ENCODE peak calls at places on chromosomes 4 and X, in five cellular contexts. One of them, this sample, is unnamed.

GRCh38 chrX:120697053-120697452 is 67.2 kb upstream of the C1GALT1C1 start:
- DNase-seq in K562: no peak
- DNase-seq in A549: no peak
- DNase-seq in tibial nerve: no peak
- DNase-seq in sigmoid colon: no peak
- DNase-seq in this sample: no peak

GRCh38 chr4:83831588-83831987 is 295.7 kb downstream of the GPAT3 start:
- DNase-seq in K562: no peak
- DNase-seq in A549: no peak
- DNase-seq in tibial nerve: no peak
- DNase-seq in sigmoid colon: no peak
- DNase-seq in this sample: no peak

GRCh38 chr4:25667931-25668557 is 12.4 kb downstream of the SLC34A2 start:
- DNase-seq in K562: no peak
- DNase-seq in A549: no peak
- DNase-seq in tibial nerve: no peak
- DNase-seq in sigmoid colon: no peak
- DNase-seq in this sample: no peak

GRCh38 chr4:4457803-4458550 is 71.1 kb downstream of the NSG1 start:
- DNase-seq in K562: no peak
- DNase-seq in A549: no peak
- DNase-seq in tibial nerve: no peak
- DNase-seq in sigmoid colon: no peak
- DNase-seq in this sample: no peak

GRCh38 chrX:50812995-50813842 is 775 bp downstream of the SHROOM4 start:
- DNase-seq in K562: no peak
- DNase-seq in A549: peak
- DNase-seq in tibial nerve: no peak
- DNase-seq in sigmoid colon: peak
- DNase-seq in this sample: no peak

GRCh38 chrX:88526385-88526784 is 220.6 kb upstream of the CPXCR1 start:
- DNase-seq in K562: no peak
- DNase-seq in A549: no peak
- DNase-seq in tibial nerve: no peak
- DNase-seq in sigmoid colon: no peak
- DNase-seq in this sample: no peak

GRCh38 chr4:11189756-11190155 is 238.9 kb downstream of the HS3ST1 start:
- DNase-seq in K562: no peak
- DNase-seq in A549: no peak
- DNase-seq in tibial nerve: no peak
- DNase-seq in sigmoid colon: no peak
- DNase-seq in this sample: no peak

GRCh38 chr4:94678896-94679295 is 78.9 kb upstream of the BMPR1B start:
- DNase-seq in K562: no peak
- DNase-seq in A549: no peak
- DNase-seq in tibial nerve: no peak
- DNase-seq in sigmoid colon: no peak
- DNase-seq in this sample: no peak

GRCh38 chr4:164648151-164648848 is 105.6 kb upstream of the SMIM31 start:
- DNase-seq in K562: no peak
- DNase-seq in A549: no peak
- DNase-seq in tibial nerve: no peak
- DNase-seq in sigmoid colon: no peak
- DNase-seq in this sample: no peak

GRCh38 chr4:118842055-118842454 is 6.1 kb upstream of the SEC24D start:
- DNase-seq in K562: no peak
- DNase-seq in A549: no peak
- DNase-seq in tibial nerve: no peak
- DNase-seq in sigmoid colon: no peak
- DNase-seq in this sample: no peak

GRCh38 chr4:39235701-39236100 is 53.4 kb downstream of the WDR19 start:
- DNase-seq in K562: no peak
- DNase-seq in A549: no peak
- DNase-seq in tibial nerve: no peak
- DNase-seq in sigmoid colon: no peak
- DNase-seq in this sample: no peak

GRCh38 chr4:74059161-74059829 is 20.8 kb upstream of the CXCL3 start:
- DNase-seq in K562: no peak
- DNase-seq in A549: no peak
- DNase-seq in tibial nerve: no peak
- DNase-seq in sigmoid colon: no peak
- DNase-seq in this sample: no peak

GRCh38 chr4:167218022-167218608 is 16.2 kb downstream of the SPOCK3 start:
- DNase-seq in K562: no peak
- DNase-seq in A549: peak
- DNase-seq in tibial nerve: no peak
- DNase-seq in sigmoid colon: no peak
- DNase-seq in this sample: no peak

GRCh38 chr4:38290360-38290759 is 330.2 kb downstream of the PTTG2 start:
- DNase-seq in K562: no peak
- DNase-seq in A549: no peak
- DNase-seq in tibial nerve: no peak
- DNase-seq in sigmoid colon: no peak
- DNase-seq in this sample: no peak

GRCh38 chrX:84339507-84340364 is 151.7 kb upstream of the RPS6KA6 start:
- DNase-seq in K562: peak
- DNase-seq in A549: peak
- DNase-seq in tibial nerve: no peak
- DNase-seq in sigmoid colon: no peak
- DNase-seq in this sample: peak

GRCh38 chr4:86818845-86819244 is 30.3 kb downstream of the SLC10A6 start:
- DNase-seq in K562: no peak
- DNase-seq in A549: peak
- DNase-seq in tibial nerve: no peak
- DNase-seq in sigmoid colon: no peak
- DNase-seq in this sample: no peak

GRCh38 chrX:155841232-155841631 is 39.9 kb upstream of the VAMP7 start:
- DNase-seq in K562: no peak
- DNase-seq in A549: no peak
- DNase-seq in tibial nerve: no peak
- DNase-seq in sigmoid colon: no peak
- DNase-seq in this sample: no peak

GRCh38 chr4:107153228-107153627 is 117.1 kb upstream of the DKK2 start:
- DNase-seq in K562: no peak
- DNase-seq in A549: peak
- DNase-seq in tibial nerve: no peak
- DNase-seq in sigmoid colon: no peak
- DNase-seq in this sample: peak

GRCh38 chr4:102684605-102685052 is 76.1 kb downstream of the MANBA start:
- DNase-seq in K562: no peak
- DNase-seq in A549: peak
- DNase-seq in tibial nerve: no peak
- DNase-seq in sigmoid colon: no peak
- DNase-seq in this sample: peak

GRCh38 chr4:12897954-12898353 is 586.2 kb downstream of the RAB28 start:
- DNase-seq in K562: no peak
- DNase-seq in A549: no peak
- DNase-seq in tibial nerve: no peak
- DNase-seq in sigmoid colon: no peak
- DNase-seq in this sample: no peak

DNA sequence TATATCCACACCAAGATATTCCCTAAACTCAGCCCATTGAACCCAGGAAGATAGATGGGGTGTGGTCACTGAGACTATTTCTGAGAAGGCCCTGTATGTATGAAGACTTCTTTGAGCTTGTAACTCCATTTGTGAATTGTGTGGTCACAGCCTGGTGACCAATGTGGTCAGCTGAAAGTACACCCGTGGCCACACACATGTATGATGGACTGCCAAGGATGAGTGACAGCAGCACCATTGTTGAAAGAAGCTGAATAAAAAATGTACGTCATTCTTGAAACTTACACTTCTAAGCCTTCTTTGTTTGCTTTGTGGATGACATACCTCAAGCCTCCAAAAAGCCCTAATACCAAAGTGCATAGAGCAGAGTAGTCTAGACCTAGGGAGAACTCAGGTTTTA is 581.4 kb downstream of the RAB28 start:
- DNase-seq in K562: no peak
- DNase-seq in A549: no peak
- DNase-seq in tibial nerve: no peak
- DNase-seq in sigmoid colon: no peak
- DNase-seq in this sample: no peak
- TF ChIP-seq POLR2A in K562: no peak
- TF ChIP-seq POLR2A in A549: no peak
- TF ChIP-seq POLR2A in tibial nerve: no peak
- TF ChIP-seq POLR2A in sigmoid colon: no peak
- TF ChIP-seq POLR2A in this sample: no peak

DNA sequence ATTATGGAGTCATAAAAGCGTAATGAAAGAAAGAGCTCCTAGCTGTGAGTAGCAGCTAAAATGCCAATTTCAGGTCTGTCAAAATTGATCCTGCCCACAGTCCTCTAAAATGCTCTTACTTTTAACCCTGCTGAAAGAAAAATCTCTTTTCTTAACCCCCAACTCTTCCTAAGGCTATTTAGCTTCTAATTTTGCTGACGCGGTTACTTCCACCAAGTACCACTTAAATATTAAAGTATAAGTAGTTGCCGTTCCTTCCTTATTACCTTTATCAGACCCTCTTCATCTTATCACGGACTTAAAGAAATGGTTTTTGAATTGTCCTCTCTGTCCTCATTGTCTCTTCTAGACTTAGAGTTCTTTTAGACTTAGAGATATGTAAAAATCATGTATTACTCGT is 272.2 kb downstream of the FRMPD4 start:
- DNase-seq in K562: no peak
- DNase-seq in A549: no peak
- DNase-seq in tibial nerve: no peak
- DNase-seq in sigmoid colon: no peak
- DNase-seq in this sample: no peak
- TF ChIP-seq POLR2A in K562: no peak
- TF ChIP-seq POLR2A in A549: no peak
- TF ChIP-seq POLR2A in tibial nerve: no peak
- TF ChIP-seq POLR2A in sigmoid colon: no peak
- TF ChIP-seq POLR2A in this sample: no peak

DNA sequence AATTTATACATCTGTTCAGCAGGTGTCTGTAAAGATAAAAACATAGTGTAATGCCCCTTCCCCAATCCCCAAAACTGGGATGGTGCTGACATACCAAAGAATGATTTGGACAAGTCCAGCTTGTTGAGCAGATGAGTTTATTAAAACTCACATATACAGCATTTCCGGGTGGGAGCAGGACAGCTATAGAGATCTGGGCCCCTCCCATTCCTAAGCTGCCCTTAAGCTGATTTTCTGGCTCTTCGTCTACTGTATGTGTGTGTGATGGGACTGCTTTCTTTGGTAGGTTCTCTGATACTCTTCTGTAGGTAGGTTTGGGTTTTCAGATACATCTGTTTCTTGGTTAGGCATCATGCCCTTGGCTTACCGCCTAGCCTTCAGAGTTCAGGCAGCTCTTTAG is 703.7 kb upstream of the PCDH10 start:
- DNase-seq in K562: no peak
- DNase-seq in A549: no peak
- DNase-seq in tibial nerve: no peak
- DNase-seq in sigmoid colon: no peak
- DNase-seq in this sample: no peak
- TF ChIP-seq POLR2A in K562: no peak
- TF ChIP-seq POLR2A in A549: no peak
- TF ChIP-seq POLR2A in tibial nerve: no peak
- TF ChIP-seq POLR2A in sigmoid colon: no peak
- TF ChIP-seq POLR2A in this sample: no peak

GRCh38 chr4:40722576-40723161 is 27.1 kb upstream of the NSUN7 start:
- DNase-seq in K562: no peak
- DNase-seq in A549: peak
- DNase-seq in tibial nerve: no peak
- DNase-seq in sigmoid colon: no peak
- DNase-seq in this sample: no peak
- TF ChIP-seq POLR2A in K562: no peak
- TF ChIP-seq POLR2A in A549: no peak
- TF ChIP-seq POLR2A in tibial nerve: no peak
- TF ChIP-seq POLR2A in sigmoid colon: no peak
- TF ChIP-seq POLR2A in this sample: no peak